ENCODE peak calls at places on chromosomes 2 and 18, in ten cellular contexts. U is prostate gland; Z is CD8-positive, alpha-beta T cell; O is brain microvascular endothelial cell; R is cardiac fibroblast; C is GM12865; V is HFF-Myc; H is transverse colon; P is OCI-LY7; I is fibroblast of mammary gland. F is an unnamed sample.

GRCh38 chr18:50218432-50219197 is 23.7 kb upstream of the MYO5B start:
- DNase-seq in R (peak), U (no peak), P (peak), Z (peak), I (peak), H (peak), V (no peak), C (peak), O (peak), F (peak)

GRCh38 chr2:24929230-24929629 is 9.2 kb upstream of the ADCY3 start:
- DNase-seq in O (no peak), Z (no peak), I (no peak), C (no peak), R (no peak), H (no peak), P (no peak), V (no peak), U (no peak), F (no peak)

GRCh38 chr2:120791243-120791960 is 55.7 kb downstream of the GLI2 start:
- DNase-seq in C (no peak), V (no peak), O (no peak), Z (no peak), U (no peak), P (no peak), I (no peak), R (no peak), H (no peak), F (no peak)

GRCh38 chr2:54143780-54144179 is 28.4 kb downstream of the ACYP2 start:
- DNase-seq in R (no peak), H (no peak), C (no peak), O (no peak), U (no peak), V (no peak), P (no peak), Z (no peak), I (no peak), F (no peak)

GRCh38 chr18:2848879-2849254 is 2.1 kb downstream of the EMILIN2 start:
- DNase-seq in I (no peak), Z (no peak), V (no peak), R (no peak), C (no peak), P (no peak), O (no peak), H (no peak), U (no peak), F (no peak)

GRCh38 chr18:78927616-78928015 is 52.0 kb upstream of the SALL3 start:
- DNase-seq in U (no peak), Z (no peak), R (no peak), I (no peak), V (no peak), C (no peak), O (no peak), H (no peak), P (no peak), F (no peak)

GRCh38 chr2:60602388-60602787 is 48.9 kb upstream of the BCL11A start:
- DNase-seq in P (peak), Z (no peak), C (no peak), H (no peak), V (no peak), R (no peak), O (no peak), I (no peak), U (no peak), F (no peak)

GRCh38 chr18:77118256-77119090 is 14.1 kb downstream of the MBP start:
- DNase-seq in O (no peak), V (no peak), H (no peak), Z (no peak), I (no peak), C (no peak), U (no peak), P (no peak), R (no peak), F (no peak)

GRCh38 chr18:11251891-11252270 is 102.5 kb upstream of the PIEZO2 start:
- DNase-seq in R (peak), Z (no peak), H (no peak), U (no peak), C (no peak), V (no peak), P (no peak), O (peak), I (peak), F (no peak)

GRCh38 chr2:64978514-64979268 is 10.5 kb upstream of the SLC1A4 start:
- DNase-seq in R (peak), I (peak), C (peak), O (peak), Z (no peak), H (no peak), P (peak), U (no peak), V (peak), F (no peak)

GRCh38 chr18:80258640-80259039 is 11.3 kb upstream of the PARD6G start:
- DNase-seq in O (no peak), U (no peak), H (no peak), V (no peak), Z (no peak), C (no peak), R (no peak), P (no peak), I (no peak), F (no peak)

GRCh38 chr2:27977623-27978312 is 87.2 kb downstream of the BABAM2 start:
- DNase-seq in O (peak), R (peak), Z (no peak), V (peak), I (peak), C (peak), H (no peak), U (no peak), P (no peak), F (no peak)

GRCh38 chr2:85166021-85166420 is 32.8 kb downstream of the TCF7L1 start:
- DNase-seq in R (no peak), O (no peak), I (no peak), C (no peak), H (no peak), V (no peak), Z (no peak), U (no peak), P (no peak), F (no peak)

GRCh38 chr18:67682516-67682915 is 166.0 kb upstream of the DSEL start:
- DNase-seq in H (no peak), I (peak), V (no peak), R (no peak), O (no peak), P (no peak), C (no peak), Z (no peak), U (no peak), F (no peak)

GRCh38 chr2:73292906-73293533 is 328 bp downstream of the EGR4 start:
- DNase-seq in Z (no peak), C (no peak), R (no peak), H (no peak), P (no peak), O (no peak), I (no peak), V (no peak), U (no peak), F (no peak)

GRCh38 chr2:236578411-236578846 is 8.8 kb downstream of the ACKR3 start:
- DNase-seq in H (no peak), C (no peak), U (no peak), Z (no peak), R (no peak), V (no peak), O (no peak), P (no peak), I (no peak), F (no peak)

GRCh38 chr2:144126302-144126701 is 393.6 kb downstream of the ZEB2 start:
- DNase-seq in C (no peak), R (no peak), H (no peak), U (no peak), O (no peak), P (no peak), V (no peak), Z (no peak), I (no peak), F (no peak)

GRCh38 chr18:63199743-63200241 is 119.8 kb downstream of the BCL2 start:
- DNase-seq in Z (no peak), I (no peak), P (no peak), H (no peak), C (no peak), V (no peak), R (no peak), O (no peak), U (no peak), F (no peak)
- H3K4me3 ChIP-seq in Z (peak), I (no peak), P (no peak), H (no peak), C (no peak), V (no peak), R (no peak), O (no peak), U (no peak), F (no peak)

GRCh38 chr2:31354837-31355236 is 59.7 kb downstream of the XDH start:
- DNase-seq in Z (no peak), V (no peak), P (peak), U (no peak), C (peak), O (no peak), H (no peak), R (peak), I (peak), F (no peak)
- TF ChIP-seq CTCF in Z (no peak), V (peak), P (peak), U (no peak), C (peak), O (peak), H (no peak), R (peak), I (peak), F (peak)

GRCh38 chr2:239912938-239913631 is 112.1 kb downstream of the NDUFA10 start:
- DNase-seq in R (no peak), P (no peak), V (no peak), H (no peak), U (no peak), O (no peak), C (no peak), Z (no peak), I (no peak), F (no peak)

GRCh38 chr2:239911630-239912071 is 113.5 kb downstream of the NDUFA10 start:
- DNase-seq in U (no peak), I (no peak), V (no peak), R (no peak), H (no peak), C (no peak), P (no peak), Z (no peak), O (no peak), F (no peak)

GRCh38 chr2:239916205-239917127 is 108.7 kb downstream of the NDUFA10 start:
- DNase-seq in R (no peak), H (no peak), O (no peak), P (no peak), C (no peak), Z (no peak), U (no peak), V (no peak), I (no peak), F (no peak)

GRCh38 chr2:239912171-239912937 is 112.8 kb downstream of the NDUFA10 start:
- DNase-seq in I (no peak), O (no peak), Z (no peak), V (no peak), C (no peak), P (no peak), R (no peak), H (no peak), U (no peak), F (no peak)

GRCh38 chr2:239913632-239914417 is 111.3 kb downstream of the NDUFA10 start:
- DNase-seq in P (no peak), V (no peak), O (no peak), H (no peak), R (no peak), I (no peak), C (no peak), U (no peak), Z (no peak), F (no peak)
- H3K4me3 ChIP-seq in P (no peak), V (no peak), O (no peak), H (no peak), R (no peak), I (no peak), C (no peak), U (no peak), Z (no peak), F (no peak)

DNA sequence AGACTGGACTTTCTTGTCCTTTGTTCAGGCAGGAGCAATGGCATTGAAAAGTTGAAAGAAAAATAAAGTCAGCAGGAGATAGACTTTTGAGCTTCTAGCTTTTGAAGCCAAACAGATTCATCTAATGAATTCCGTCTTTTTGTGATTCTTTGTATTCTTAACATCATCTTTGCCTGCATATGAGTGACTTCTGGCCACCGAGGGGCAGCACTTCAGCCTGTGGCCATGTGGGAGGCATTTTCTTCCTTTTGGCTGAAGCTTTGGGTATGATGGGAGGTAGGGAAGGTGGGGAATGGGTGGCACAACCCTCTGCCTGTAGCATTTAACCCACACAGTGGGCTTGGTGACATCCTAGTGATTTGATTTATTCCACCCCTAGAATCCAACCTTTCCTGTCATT is 220.6 kb downstream of the SETBP1 start:
- DNase-seq in U (no peak), P (no peak), O (no peak), I (no peak), V (no peak), C (no peak), R (peak), Z (no peak), H (no peak), F (no peak)
- TF ChIP-seq CTCF in U (no peak), P (peak), O (peak), I (peak), V (peak), C (no peak), R (peak), Z (no peak), H (no peak), F (no peak)

F was measured in GM12864.